ENCODE peak calls at places on chromosomes 2 and 18, in six cellular contexts. C is HepG2, X is K562, S is A549, I is GM12878, D is endothelial cell of umbilical vein. Y is an unnamed sample.

GRCh38 chr2:99940963-99941362 is 201.4 kb downstream of the AFF3 start:
- DNase-seq in I (no peak), X (no peak), D (no peak), S (no peak), C (no peak), Y (no peak)

GRCh38 chr2:86822668-86823067 is 32.0 kb upstream of the CD8A start:
- DNase-seq in X (no peak), D (no peak), I (no peak), C (no peak), S (no peak), Y (no peak)

GRCh38 chr2:38499921-38500634 is 102.7 kb downstream of the HNRNPLL start:
- DNase-seq in S (no peak), I (no peak), D (no peak), C (no peak), X (no peak), Y (no peak)

GRCh38 chr18:76494181-76494540 is 881 bp downstream of the ZNF516 start:
- DNase-seq in D (no peak), S (no peak), C (peak), I (no peak), X (no peak), Y (peak)

GRCh38 chr2:157691131-157691530 is 62.5 kb upstream of the ACVR1C start:
- DNase-seq in D (no peak), I (no peak), C (no peak), X (no peak), S (no peak), Y (no peak)

GRCh38 chr2:11187083-11187619 is 31.9 kb downstream of the SLC66A3 start:
- DNase-seq in X (no peak), C (no peak), I (no peak), S (peak), D (peak), Y (peak)

GRCh38 chr2:199404841-199405240 is 52.9 kb downstream of the SATB2 start:
- DNase-seq in S (no peak), C (no peak), I (no peak), D (no peak), X (no peak), Y (no peak)

GRCh38 chr2:105734762-105735538 is 9.8 kb upstream of the NCK2 start:
- DNase-seq in C (no peak), D (no peak), S (no peak), I (no peak), X (no peak), Y (no peak)

GRCh38 chr2:108854484-108854883 is 67.9 kb downstream of the CCDC138 start:
- DNase-seq in C (no peak), X (no peak), I (no peak), D (no peak), S (no peak), Y (no peak)

GRCh38 chr2:74080346-74080745 is 67.4 kb downstream of the BOLA3 start:
- DNase-seq in I (no peak), X (no peak), S (no peak), C (no peak), D (no peak), Y (no peak)

GRCh38 chr18:41732371-41732770 is 222.7 kb upstream of the PIK3C3 start:
- DNase-seq in X (no peak), S (no peak), I (no peak), D (peak), C (no peak), Y (no peak)

GRCh38 chr2:216774620-216775019 is 79.3 kb upstream of the IGFBP5 start:
- DNase-seq in C (no peak), X (peak), D (no peak), I (no peak), S (no peak), Y (no peak)

GRCh38 chr2:108884629-108885028 is 98.1 kb downstream of the CCDC138 start:
- DNase-seq in C (no peak), I (no peak), D (no peak), X (no peak), S (no peak), Y (no peak)

GRCh38 chr2:169933124-169933711 is 106.0 kb downstream of the UBR3 start:
- DNase-seq in I (no peak), X (peak), D (peak), C (peak), S (peak), Y (peak)

GRCh38 chr2:38443021-38443541 is 66.0 kb upstream of the ATL2 start:
- DNase-seq in I (no peak), C (no peak), S (no peak), X (no peak), D (no peak), Y (no peak)

GRCh38 chr2:8654483-8654882 is 27.4 kb upstream of the ID2 start:
- DNase-seq in C (no peak), I (no peak), X (no peak), S (no peak), D (no peak), Y (no peak)

GRCh38 chr2:34664266-34664665 is 1065.2 kb upstream of the FAM98A start:
- DNase-seq in I (no peak), D (no peak), X (no peak), C (no peak), S (no peak), Y (no peak)

GRCh38 chr18:332007-332406 is 64.2 kb upstream of the THOC1 start:
- DNase-seq in I (no peak), C (no peak), X (no peak), S (no peak), D (peak), Y (no peak)

GRCh38 chr18:332721-333513 is 65.1 kb upstream of the THOC1 start:
- DNase-seq in S (no peak), D (no peak), I (no peak), X (no peak), C (no peak), Y (no peak)

GRCh38 chr18:334575-335132 is 66.8 kb upstream of the THOC1 start:
- DNase-seq in S (no peak), X (no peak), I (no peak), D (no peak), C (no peak), Y (no peak)

GRCh38 chr18:336753-337152 is 68.9 kb upstream of the THOC1 start:
- DNase-seq in I (no peak), S (no peak), C (no peak), D (no peak), X (no peak), Y (peak)

GRCh38 chr18:335741-336140 is 67.9 kb upstream of the THOC1 start:
- DNase-seq in I (no peak), C (no peak), S (no peak), D (peak), X (no peak), Y (no peak)
- TF ChIP-seq CTCF in I (no peak), C (no peak), S (no peak), D (no peak), X (no peak), Y (no peak)

DNA sequence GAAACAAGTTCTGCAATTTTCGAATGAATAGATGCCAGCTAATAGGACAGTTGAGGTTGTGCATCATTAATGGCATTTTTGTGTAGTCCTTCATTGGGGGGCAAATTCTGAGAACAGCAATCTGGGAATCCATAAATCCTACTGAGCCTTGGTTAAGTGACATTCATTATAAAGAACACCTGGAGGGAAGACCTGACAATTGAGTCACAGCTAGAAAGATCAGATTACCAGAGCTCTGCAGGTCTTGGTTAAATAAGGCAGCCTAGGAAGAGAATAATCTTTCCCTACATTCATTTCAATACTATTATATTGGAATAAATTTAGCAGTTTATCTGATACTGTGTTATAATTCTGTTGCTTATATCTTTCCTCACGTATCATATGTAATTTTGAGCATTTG is 14.2 kb downstream of the KCNH7 start:
- DNase-seq in C (no peak), S (no peak), I (no peak), X (no peak), D (no peak), Y (no peak)
- TF ChIP-seq MYC in C (no peak), S (no peak), I (no peak), X (no peak), D (no peak), Y (no peak)

DNA sequence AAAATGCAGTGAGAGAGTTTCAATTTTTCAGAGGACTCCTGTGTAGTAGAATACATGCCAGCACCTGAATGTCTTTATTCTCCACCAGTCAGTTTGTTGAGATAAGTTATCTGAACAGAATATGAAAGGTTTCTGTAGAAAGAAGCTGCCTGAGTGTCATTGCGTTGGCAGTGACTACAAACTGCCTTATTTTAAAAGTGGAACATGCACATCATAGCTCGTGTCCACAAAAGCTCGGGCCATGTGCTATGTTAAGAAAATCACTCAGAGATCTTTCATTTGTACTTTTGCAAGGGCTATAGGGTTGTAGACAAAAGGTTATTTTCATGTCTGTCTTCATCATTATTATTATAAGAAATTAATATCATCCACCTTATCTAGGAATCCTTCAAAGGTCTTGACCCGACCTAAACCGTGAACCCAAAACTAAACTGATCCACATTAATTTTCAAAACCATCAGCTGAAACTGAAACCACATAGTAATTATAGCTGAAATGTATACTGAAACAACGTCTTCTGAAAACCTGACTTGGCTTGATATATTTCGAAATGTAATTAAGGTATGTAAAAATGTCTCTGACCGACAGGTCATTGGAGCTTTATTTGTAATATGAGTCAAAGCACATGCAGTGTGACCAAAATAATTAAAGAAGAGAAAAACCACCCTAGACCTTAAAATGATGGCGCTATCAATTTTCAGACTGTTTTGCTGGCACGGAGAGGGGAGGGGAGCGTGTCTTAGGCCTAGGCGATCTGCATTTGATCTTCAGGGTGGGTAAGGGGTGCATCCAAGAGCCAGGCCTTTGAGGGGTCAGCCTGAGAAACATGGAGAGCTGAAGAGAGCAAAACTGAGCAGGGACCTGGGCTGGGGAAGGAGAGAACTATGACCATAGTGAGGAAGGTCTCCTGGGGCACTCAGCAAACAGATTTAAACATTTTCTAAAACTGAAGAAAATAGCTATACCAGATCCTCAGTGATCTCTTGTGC is 232.1 kb downstream of the SOX11 start:
- DNase-seq in I (no peak), S (no peak), D (no peak), C (no peak), X (no peak), Y (no peak)
- H3K4me3 ChIP-seq in I (no peak), S (no peak), D (no peak), C (no peak), X (no peak), Y (no peak)

GRCh38 chr2:43898134-43898957 is 59.6 kb downstream of the ABCG8 start:
- DNase-seq in S (peak), D (no peak), I (no peak), C (peak), X (peak), Y (peak)
- TF ChIP-seq CTCF in S (peak), D (no peak), I (no peak), C (peak), X (peak), Y (peak)

Y was measured in NB4.